ENCODE peak calls at places on chromosomes 11 and 22, in five cellular contexts. B is body of pancreas, R is stomach, X is prostate gland, E is esophagus squamous epithelium. F is an unnamed sample.

GRCh38 chr11:1777737-1778136 is 14.0 kb upstream of the CTSD start:
- DNase-seq in B (no peak), R (no peak), X (no peak), E (no peak), F (no peak)

GRCh38 chr22:27686534-27686933 is 115.0 kb downstream of the MN1 start:
- DNase-seq in B (peak), R (peak), X (no peak), E (no peak), F (peak)

GRCh38 chr11:9711454-9712307 is 47.8 kb downstream of the SWAP70 start:
- DNase-seq in B (no peak), R (no peak), X (no peak), E (no peak), F (no peak)

GRCh38 chr11:46050065-46050464 is 71.2 kb downstream of the PHF21A start:
- DNase-seq in B (peak), R (no peak), X (peak), E (no peak), F (no peak)

GRCh38 chr11:27716216-27716615 is 16.0 kb upstream of the BDNF start:
- DNase-seq in B (no peak), R (no peak), X (no peak), E (no peak), F (no peak)

GRCh38 chr11:75472081-75472732 is 39.2 kb upstream of the KLHL35 start:
- DNase-seq in B (no peak), R (no peak), X (no peak), E (no peak), F (no peak)

GRCh38 chr11:2197771-2198520 is 26.3 kb upstream of the TH start:
- DNase-seq in B (no peak), R (no peak), X (no peak), E (no peak), F (no peak)

GRCh38 chr11:47593934-47594855 is at the start of gene C1QTNF4:
- DNase-seq in B (no peak), R (no peak), X (no peak), E (no peak), F (no peak)

GRCh38 chr11:80194016-80194415 is 753.2 kb upstream of the TENM4 start:
- DNase-seq in B (no peak), R (no peak), X (no peak), E (no peak), F (no peak)

GRCh38 chr11:61369372-61370348 is 7.5 kb downstream of the TMEM138 start:
- DNase-seq in B (peak), R (no peak), X (peak), E (no peak), F (peak)

GRCh38 chr22:23130697-23131096 is 11.1 kb downstream of the RSPH14 start:
- DNase-seq in B (no peak), R (no peak), X (no peak), E (no peak), F (no peak)

GRCh38 chr22:50136431-50137047 is 34.0 kb upstream of the PANX2 start:
- DNase-seq in B (no peak), R (no peak), X (peak), E (no peak), F (no peak)

GRCh38 chr22:35589071-35589735 is 27.9 kb downstream of the MB start:
- DNase-seq in B (no peak), R (no peak), X (no peak), E (no peak), F (peak)

GRCh38 chr11:116202922-116203321 is 569.9 kb downstream of the BUD13 start:
- DNase-seq in B (no peak), R (no peak), X (no peak), E (no peak), F (no peak)

GRCh38 chr11:122599434-122599833 is 56.1 kb upstream of the UBASH3B start:
- DNase-seq in B (no peak), R (no peak), X (no peak), E (no peak), F (no peak)

GRCh38 chr11:16154715-16155396 is 201.5 kb downstream of the SOX6 start:
- DNase-seq in B (peak), R (peak), X (no peak), E (no peak), F (no peak)

GRCh38 chr22:27752771-27753170 is 48.8 kb downstream of the MN1 start:
- DNase-seq in B (no peak), R (peak), X (no peak), E (no peak), F (no peak)

GRCh38 chr22:29574762-29575450 is 6.0 kb downstream of the NIPSNAP1 start:
- DNase-seq in B (no peak), R (no peak), X (no peak), E (no peak), F (no peak)

GRCh38 chr22:29578462-29578861 is 2.5 kb downstream of the NIPSNAP1 start:
- DNase-seq in B (no peak), R (no peak), X (no peak), E (no peak), F (no peak)

GRCh38 chr22:29584975-29585374 is 4.1 kb upstream of the NIPSNAP1 start:
- DNase-seq in B (no peak), R (no peak), X (no peak), E (no peak), F (no peak)

GRCh38 chr22:29581799-29582198 is 886 bp upstream of the NIPSNAP1 start:
- DNase-seq in B (peak), R (peak), X (no peak), E (no peak), F (no peak)

GRCh38 chr22:29580200-29580810 is 608 bp downstream of the NIPSNAP1 start:
- DNase-seq in B (peak), R (no peak), X (no peak), E (no peak), F (no peak)
- TF ChIP-seq POLR2A in B (no peak), R (no peak), X (no peak), E (no peak), F (no peak)

DNA sequence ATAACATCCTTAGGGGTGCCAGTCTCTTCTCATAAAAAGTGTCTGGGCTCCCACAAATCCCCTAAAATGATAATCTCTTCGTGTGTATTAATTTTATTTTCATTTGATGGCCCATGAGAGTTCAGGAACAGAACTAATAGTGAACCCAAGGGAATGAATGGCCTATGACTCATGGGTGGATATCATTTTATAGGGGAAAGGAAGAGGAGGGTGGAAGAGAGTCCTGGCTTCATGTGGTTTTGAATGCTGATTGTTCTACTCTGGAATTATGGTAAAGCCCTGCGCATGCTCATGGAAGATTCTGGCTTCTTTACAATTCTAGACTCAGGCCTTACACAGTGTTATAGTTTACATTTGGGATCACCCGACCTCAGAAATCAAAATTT is 35.3 kb downstream of the MAML2 start:
- DNase-seq in B (no peak), R (no peak), X (no peak), E (no peak), F (no peak)
- TF ChIP-seq POLR2A in B (no peak), R (no peak), X (no peak), E (no peak), F (no peak)

GRCh38 chr22:39503590-39503989 is 1.5 kb downstream of the MIEF1 start:
- DNase-seq in B (no peak), R (no peak), X (no peak), E (no peak), F (no peak)

GRCh38 chr22:39502109-39502788 is at the start of gene MIEF1:
- DNase-seq in B (peak), R (peak), X (peak), E (peak), F (peak)

GRCh38 chr22:39501644-39502108 is 414 bp upstream of the MIEF1 start:
- DNase-seq in B (no peak), R (no peak), X (no peak), E (no peak), F (no peak)

GRCh38 chr22:39504071-39504470 is 2.0 kb downstream of the MIEF1 start:
- DNase-seq in B (no peak), R (no peak), X (no peak), E (no peak), F (no peak)

GRCh38 chr22:39502789-39503464 is 837 bp downstream of the MIEF1 start:
- DNase-seq in B (no peak), R (no peak), X (no peak), E (no peak), F (no peak)
- TF ChIP-seq POLR2A in B (no peak), R (no peak), X (no peak), E (no peak), F (no peak)

GRCh38 chr11:65433657-65434056 is 11.1 kb downstream of the NEAT1 start:
- DNase-seq in B (no peak), R (no peak), X (no peak), E (no peak), F (no peak)

GRCh38 chr11:65434667-65435179 is 12.1 kb downstream of the NEAT1 start:
- DNase-seq in B (no peak), R (no peak), X (no peak), E (no peak), F (no peak)

GRCh38 chr11:65432686-65433582 is 10.3 kb downstream of the NEAT1 start:
- DNase-seq in B (no peak), R (no peak), X (no peak), E (no peak), F (no peak)

GRCh38 chr11:65435330-65435931 is 12.8 kb downstream of the NEAT1 start:
- DNase-seq in B (no peak), R (no peak), X (peak), E (no peak), F (peak)

GRCh38 chr11:65434057-65434666 is 11.6 kb downstream of the NEAT1 start:
- DNase-seq in B (no peak), R (no peak), X (peak), E (no peak), F (no peak)
- TF ChIP-seq POLR2A in B (no peak), R (no peak), X (peak), E (no peak), F (no peak)

DNA sequence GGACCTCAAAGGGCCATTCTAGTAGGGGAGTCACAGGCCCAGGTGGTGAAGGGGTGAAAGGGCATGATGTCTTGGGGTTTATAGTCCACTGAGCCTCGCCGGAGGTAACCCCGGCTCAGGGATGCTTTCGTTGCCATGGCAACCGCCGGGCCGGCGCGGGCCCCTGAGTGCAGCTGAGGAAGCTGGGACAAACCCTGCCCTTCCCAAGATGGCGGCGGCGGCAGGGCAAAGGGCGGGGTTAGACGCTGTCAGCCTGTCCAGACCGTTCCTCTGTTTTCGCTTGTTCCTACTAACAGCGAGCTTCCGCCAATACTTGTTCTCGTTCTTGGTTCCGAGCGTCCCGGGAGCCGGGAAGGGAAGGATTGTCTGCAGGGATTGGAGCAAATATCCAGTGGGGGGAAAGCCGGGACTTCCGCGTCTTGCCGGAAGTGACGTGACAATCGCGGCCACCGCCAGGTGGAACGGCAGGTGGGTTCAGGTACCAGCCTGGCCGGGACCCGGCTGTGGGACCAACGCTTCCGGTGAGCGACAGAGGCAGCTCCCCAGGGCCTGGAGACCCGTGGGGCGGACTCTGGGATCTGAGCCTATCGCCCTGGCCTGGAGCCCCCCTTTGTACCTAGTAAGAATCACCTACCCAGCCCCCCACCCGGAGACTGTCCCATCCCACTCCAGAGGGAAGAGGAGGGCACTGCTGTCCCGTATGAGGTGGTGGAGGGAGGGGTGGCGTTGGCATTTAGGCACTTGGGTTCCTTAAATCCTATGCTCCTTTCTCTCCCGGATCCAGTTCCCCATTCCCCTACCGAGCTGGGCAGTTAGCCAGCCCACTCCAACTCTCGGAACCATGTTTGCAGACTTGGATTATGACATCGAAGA is at the start of gene PICK1:
- DNase-seq in B (peak), R (peak), X (peak), E (peak), F (peak)
- TF ChIP-seq POLR2A in B (peak), R (no peak), X (peak), E (peak), F (peak)

DNA sequence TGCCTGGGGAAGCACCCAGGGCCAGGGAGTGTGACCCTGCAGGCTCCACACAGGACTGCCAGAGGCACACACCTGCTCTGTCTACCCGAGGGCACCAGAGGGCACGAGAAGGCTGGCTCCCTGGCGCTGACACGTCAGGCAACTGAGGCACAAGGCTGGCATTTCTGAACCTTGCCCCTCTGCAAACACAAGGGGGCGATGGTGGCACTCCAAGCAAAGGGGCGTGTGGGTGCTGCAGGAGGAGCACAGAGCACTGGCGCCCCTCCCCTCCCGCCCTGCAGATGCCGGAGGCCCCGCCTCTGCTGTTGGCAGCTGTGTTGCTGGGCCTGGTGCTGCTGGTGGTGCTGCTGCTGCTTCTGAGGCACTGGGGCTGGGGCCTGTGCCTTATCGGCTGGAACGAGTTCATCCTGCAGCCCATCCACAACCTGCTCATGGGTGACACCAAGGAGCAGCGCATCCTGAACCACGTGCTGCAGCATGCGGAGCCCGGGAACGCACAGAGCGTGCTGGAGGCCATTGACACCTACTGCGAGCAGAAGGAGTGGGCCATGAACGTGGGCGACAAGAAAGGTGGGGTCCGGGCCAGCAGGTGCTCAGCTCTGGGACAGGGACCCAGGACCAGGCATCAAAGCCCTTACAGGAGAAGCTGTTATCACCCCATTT is 20.8 kb upstream of the TXNRD2 start:
- DNase-seq in B (peak), R (peak), X (peak), E (no peak), F (peak)
- TF ChIP-seq POLR2A in B (no peak), R (no peak), X (peak), E (no peak), F (no peak)

GRCh38 chr22:26494506-26494905 is 10.8 kb downstream of the SRRD start:
- DNase-seq in B (no peak), R (no peak), X (no peak), E (no peak), F (no peak)

GRCh38 chr22:26489447-26490036 is 5.9 kb downstream of the SRRD start:
- DNase-seq in B (no peak), R (no peak), X (no peak), E (no peak), F (no peak)

GRCh38 chr22:26496456-26496855 is 12.8 kb downstream of the SRRD start:
- DNase-seq in B (no peak), R (no peak), X (no peak), E (no peak), F (no peak)

GRCh38 chr22:26487996-26488395 is 4.3 kb downstream of the SRRD start:
- DNase-seq in B (no peak), R (no peak), X (no peak), E (no peak), F (no peak)

DNA sequence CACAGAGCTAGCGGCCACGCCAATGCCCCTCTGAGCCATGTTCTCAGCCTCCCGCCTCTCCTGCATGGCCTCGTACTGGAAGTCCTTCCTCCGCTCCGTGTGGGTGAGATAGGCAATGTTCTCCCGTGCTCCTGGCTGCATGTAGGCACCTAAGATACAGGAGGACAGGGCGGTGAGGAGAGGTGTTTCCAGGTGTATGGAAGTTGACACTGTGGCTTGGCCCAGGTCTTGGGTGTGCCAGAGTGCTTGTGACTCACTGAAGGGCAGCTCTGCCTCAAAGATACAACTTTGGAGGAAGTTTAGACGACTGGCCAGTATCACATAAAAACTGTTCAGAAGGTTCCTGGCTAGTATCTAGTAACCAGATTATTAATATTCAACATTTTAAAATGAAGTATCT is 8.5 kb downstream of the SRRD start:
- DNase-seq in B (no peak), R (peak), X (no peak), E (no peak), F (no peak)
- TF ChIP-seq POLR2A in B (no peak), R (no peak), X (no peak), E (no peak), F (no peak)

GRCh38 chr22:26514419-26515161 is 2.3 kb upstream of the TFIP11 start:
- DNase-seq in B (peak), R (no peak), X (no peak), E (no peak), F (no peak)

GRCh38 chr22:26513852-26514251 is 1.6 kb upstream of the TFIP11 start:
- DNase-seq in B (no peak), R (no peak), X (no peak), E (no peak), F (no peak)

GRCh38 chr22:26508148-26508547 is 4.1 kb downstream of the TFIP11 start:
- DNase-seq in B (no peak), R (no peak), X (no peak), E (no peak), F (no peak)

GRCh38 chr22:26515938-26516337 is 3.7 kb upstream of the TFIP11 start:
- DNase-seq in B (no peak), R (no peak), X (no peak), E (no peak), F (no peak)

DNA sequence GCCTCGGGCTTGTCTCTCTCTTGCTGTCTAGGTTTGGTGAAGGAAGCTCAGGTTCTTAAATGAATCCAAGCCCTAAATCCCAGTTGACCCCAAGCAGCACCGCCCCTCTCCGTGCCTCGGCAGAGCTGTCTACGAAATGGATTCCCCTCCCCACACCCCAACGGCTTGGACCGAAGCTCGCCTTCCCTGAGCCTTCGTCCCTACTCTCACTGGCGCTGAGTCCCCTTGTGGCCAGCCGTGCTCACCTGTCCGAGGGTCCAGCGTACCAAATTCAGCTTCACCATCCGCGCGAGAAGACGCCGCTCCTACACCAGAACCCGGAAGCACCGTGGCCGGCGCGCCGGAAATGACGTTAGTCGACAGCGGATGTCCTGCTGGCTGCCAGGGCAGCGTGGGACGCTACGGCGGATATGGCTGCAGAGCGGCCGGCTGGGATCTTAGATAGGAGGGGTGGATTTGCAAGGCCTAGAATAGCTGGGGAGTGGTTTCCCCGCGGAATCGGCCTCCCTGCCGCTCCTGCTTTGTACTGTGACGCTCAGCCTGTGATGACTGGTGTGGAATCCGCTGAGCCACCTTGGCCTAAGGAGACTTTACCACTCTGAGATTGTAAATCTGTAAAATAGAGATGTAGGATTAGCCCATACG is at the start of gene TFIP11:
- DNase-seq in B (peak), R (peak), X (peak), E (peak), F (peak)
- TF ChIP-seq POLR2A in B (peak), R (no peak), X (no peak), E (peak), F (peak)

GRCh38 chr22:43796567-43796966 is 15.5 kb downstream of the EFCAB6 start:
- DNase-seq in B (no peak), R (no peak), X (no peak), E (no peak), F (no peak)

GRCh38 chr22:43789452-43789851 is 22.7 kb downstream of the EFCAB6 start:
- DNase-seq in B (peak), R (no peak), X (no peak), E (no peak), F (no peak)

GRCh38 chr22:43798492-43798891 is 13.6 kb downstream of the EFCAB6 start:
- DNase-seq in B (no peak), R (no peak), X (no peak), E (no peak), F (no peak)

GRCh38 chr22:43795320-43795719 is 16.8 kb downstream of the EFCAB6 start:
- DNase-seq in B (no peak), R (no peak), X (no peak), E (no peak), F (no peak)

DNA sequence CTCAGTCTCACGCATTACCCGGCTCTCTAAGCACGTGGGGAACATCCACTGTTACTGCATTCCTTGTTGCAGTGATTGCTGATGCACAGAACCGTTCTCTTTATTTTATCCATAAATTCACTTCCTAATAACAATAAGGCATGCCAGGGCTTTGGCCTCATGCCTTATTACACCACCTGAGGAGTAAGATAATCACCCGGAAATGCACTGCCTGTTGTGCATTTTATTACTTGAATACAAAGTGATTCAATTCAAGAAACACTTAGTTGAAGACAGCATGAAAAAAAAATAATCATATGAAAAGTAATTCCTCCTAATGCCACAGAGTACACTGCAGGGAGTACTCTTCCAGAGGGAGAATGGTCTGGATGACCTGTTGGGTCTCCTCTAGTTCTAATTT is 19.2 kb downstream of the EFCAB6 start:
- DNase-seq in B (no peak), R (no peak), X (no peak), E (no peak), F (no peak)
- TF ChIP-seq POLR2A in B (no peak), R (no peak), X (no peak), E (no peak), F (no peak)

F was measured in gastrocnemius medialis.